ENCODE peak calls at places on chromosome 19, in nine cellular contexts. V is progenitor cell of endocrine pancreas; L is brain microvascular endothelial cell; X is left ventricle myocardium inferior; N is suprapubic skin; Y is dorsolateral prefrontal cortex; J is activated CD8-positive, alpha-beta T cell treated with anti-CD3 and anti-CD28 coated beads for 36 hours; F is H9; Q is AG04450. M is an unnamed sample.

GRCh38 chr19:50753879-50754278 is 16.4 kb upstream of the GPR32 start:
- DNase-seq in V (no peak), X (no peak), Y (no peak), N (no peak), L (no peak), F (no peak), J (no peak), Q (no peak), M (no peak)

GRCh38 chr19:40717325-40717879 is 490 bp downstream of the ITPKC start:
- DNase-seq in Q (no peak), L (peak), F (no peak), J (no peak), V (no peak), N (peak), X (no peak), Y (no peak), M (no peak)

GRCh38 chr19:5354403-5354802 is 13.8 kb upstream of the PTPRS start:
- DNase-seq in F (peak), X (no peak), N (no peak), Y (no peak), Q (no peak), L (peak), J (peak), V (no peak), M (peak)

GRCh38 chr19:30386551-30387143 is 14.5 kb downstream of the ZNF536 start:
- DNase-seq in Q (no peak), L (no peak), X (no peak), V (no peak), N (no peak), Y (no peak), J (no peak), F (no peak), M (peak)

GRCh38 chr19:35533822-35534521 is 716 bp downstream of the GAPDHS start:
- DNase-seq in Q (no peak), J (peak), L (no peak), N (no peak), V (no peak), Y (no peak), X (no peak), F (peak), M (peak)

GRCh38 chr19:40612831-40613668 is 11.9 kb downstream of the LTBP4 start:
- DNase-seq in X (no peak), F (peak), Y (no peak), V (no peak), J (peak), L (peak), Q (no peak), N (peak), M (peak)

GRCh38 chr19:45899253-45899652 is 3.2 kb downstream of the MYPOP start:
- DNase-seq in V (no peak), Q (no peak), Y (no peak), J (no peak), F (no peak), L (no peak), N (no peak), X (no peak), M (no peak)

GRCh38 chr19:30443531-30444252 is 71.5 kb downstream of the ZNF536 start:
- DNase-seq in L (no peak), Q (no peak), Y (no peak), F (no peak), V (no peak), J (no peak), X (no peak), N (no peak), M (no peak)

GRCh38 chr19:6516018-6516658 is 14.0 kb upstream of the TUBB4A start:
- DNase-seq in J (peak), V (peak), Y (peak), N (peak), Q (peak), F (peak), X (peak), L (peak), M (peak)

GRCh38 chr19:47230122-47230920 is 678 bp downstream of the BBC3 start:
- DNase-seq in Y (peak), N (no peak), F (peak), V (peak), J (peak), L (no peak), Q (no peak), X (peak), M (peak)

GRCh38 chr19:1237754-1238372 is at the start of gene CBARP:
- DNase-seq in X (peak), J (peak), Q (no peak), N (no peak), Y (no peak), V (no peak), L (no peak), F (no peak), M (peak)

GRCh38 chr19:50510700-50511068 is 307 bp downstream of the JOSD2 start:
- DNase-seq in V (no peak), L (no peak), Y (no peak), N (no peak), X (no peak), F (no peak), J (no peak), Q (no peak), M (no peak)

GRCh38 chr19:11265785-11266236 is 3.5 kb upstream of the DOCK6 start:
- DNase-seq in Y (no peak), F (no peak), V (no peak), N (no peak), L (no peak), X (no peak), J (no peak), Q (no peak), M (no peak)

GRCh38 chr19:12647490-12648071 is 19.0 kb downstream of the MAN2B1 start:
- DNase-seq in Y (peak), N (no peak), L (peak), X (no peak), F (peak), Q (no peak), J (peak), V (no peak), M (peak)

GRCh38 chr19:53873451-53874383 is 6.0 kb downstream of the MYADM start:
- DNase-seq in Y (no peak), X (no peak), J (no peak), L (no peak), V (no peak), N (no peak), F (no peak), Q (no peak), M (no peak)

GRCh38 chr19:12092065-12092867 is 27.7 kb downstream of the ZNF844 start:
- DNase-seq in X (peak), Q (peak), N (peak), F (peak), L (peak), J (peak), V (peak), Y (peak), M (peak)

GRCh38 chr19:48969276-48970138 is 4.4 kb downstream of the FTL start:
- DNase-seq in V (no peak), J (peak), F (peak), X (no peak), L (no peak), N (no peak), Q (no peak), Y (no peak), M (peak)

GRCh38 chr19:12969292-12969988 is at the start of gene DAND5:
- DNase-seq in Q (no peak), L (no peak), X (peak), F (no peak), V (no peak), N (no peak), Y (no peak), J (no peak), M (no peak)

GRCh38 chr19:4687396-4687795 is 17.3 kb upstream of the MYDGF start:
- DNase-seq in V (no peak), X (no peak), J (no peak), Q (no peak), Y (no peak), L (no peak), N (no peak), F (no peak), M (no peak)

DNA sequence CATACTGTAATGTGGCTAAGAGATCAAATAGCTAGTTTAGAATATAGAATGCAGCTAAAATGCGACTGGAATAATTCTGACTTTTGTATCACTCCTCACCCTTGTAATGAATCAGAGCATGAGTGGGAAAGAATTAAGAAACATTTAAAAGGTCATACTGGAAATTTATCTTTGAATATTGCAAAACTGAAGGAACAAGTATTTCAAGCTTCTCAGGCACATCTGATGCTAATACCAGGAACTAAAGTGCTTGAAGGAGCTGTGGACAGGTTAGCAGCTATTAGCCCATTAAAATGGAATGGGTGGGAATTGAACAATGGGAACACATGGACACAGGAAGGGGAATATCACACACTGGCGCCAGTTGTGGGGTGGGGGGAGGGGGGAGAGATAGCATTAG is 144.2 kb upstream of the ZNF91 start:
- DNase-seq in N (no peak), Q (no peak), V (no peak), J (no peak), L (no peak), X (no peak), Y (no peak), F (no peak), M (no peak)
- TF ChIP-seq CTCF in N (no peak), Q (no peak), V (no peak), J (no peak), L (no peak), X (no peak), Y (no peak), F (no peak), M (no peak)

DNA sequence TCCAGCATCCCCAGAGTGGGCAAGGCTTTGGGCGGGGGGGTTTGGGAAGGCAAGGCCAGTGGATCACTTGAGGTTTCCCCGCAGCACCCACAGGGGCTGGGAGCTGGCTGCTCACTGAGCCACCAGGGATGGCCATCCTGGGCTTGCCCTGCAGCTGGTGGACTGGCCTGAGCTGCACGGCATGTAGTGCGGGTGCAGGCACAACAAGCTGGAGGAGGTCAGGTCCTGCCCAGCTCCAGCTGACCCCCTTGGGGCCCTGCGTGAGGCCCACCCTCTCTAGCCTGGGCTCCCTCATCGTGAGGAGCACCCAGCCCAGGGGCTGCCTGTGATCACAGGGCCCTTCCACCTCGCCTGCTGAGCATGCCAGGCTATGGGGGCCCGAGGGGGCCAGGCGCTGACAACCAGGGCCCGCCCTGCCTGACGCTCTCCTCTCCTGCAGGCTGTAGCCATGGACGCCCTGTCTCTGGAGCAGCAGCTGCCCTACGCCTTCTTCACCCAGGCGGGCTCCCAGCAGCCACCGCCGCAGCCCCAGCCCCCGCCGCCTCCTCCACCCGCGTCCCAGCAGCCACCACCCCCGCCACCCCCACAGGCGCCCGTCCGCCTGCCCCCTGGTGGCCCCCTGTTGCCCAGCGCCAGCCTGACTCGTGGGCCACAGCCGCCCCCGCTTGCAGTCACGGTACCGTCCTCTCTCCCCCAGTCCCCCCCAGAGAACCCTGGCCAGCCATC is 22.9 kb downstream of the COMP start:
- DNase-seq in Y (no peak), V (no peak), J (no peak), N (no peak), F (no peak), X (no peak), L (no peak), Q (no peak), M (peak)
- TF ChIP-seq CTCF in Y (no peak), V (no peak), J (no peak), N (no peak), F (peak), X (no peak), L (peak), Q (no peak), M (peak)

GRCh38 chr19:32336259-32337111 is 8.9 kb upstream of the ZNF507 start:
- DNase-seq in Y (no peak), V (no peak), N (no peak), X (peak), L (peak), J (no peak), F (no peak), Q (no peak), M (no peak)
- TF ChIP-seq CTCF in Y (peak), V (no peak), N (no peak), X (no peak), L (no peak), J (no peak), F (no peak), Q (peak), M (no peak)

DNA sequence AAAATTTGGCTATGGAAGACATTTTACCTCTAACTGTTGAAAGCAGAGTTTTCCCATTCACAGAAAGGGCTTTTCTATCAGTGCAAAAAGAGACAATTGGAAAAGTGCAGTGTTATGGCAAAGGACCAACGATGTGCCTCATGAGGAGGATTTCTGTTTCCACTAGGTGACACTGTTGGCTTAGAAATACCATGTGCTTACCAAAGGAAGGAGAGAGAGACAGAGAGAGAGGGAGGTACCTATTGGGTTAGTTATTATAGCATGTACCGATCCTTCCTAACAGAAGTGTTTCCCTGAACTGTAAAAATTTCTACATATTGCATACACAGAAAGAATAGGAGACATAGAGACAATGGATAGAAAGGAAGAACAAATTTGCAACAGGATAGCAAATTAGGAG is 23.9 kb upstream of the PSG4 start:
- DNase-seq in J (no peak), Y (no peak), N (no peak), L (peak), Q (no peak), F (no peak), X (no peak), V (no peak), M (no peak)
- TF ChIP-seq CTCF in J (no peak), Y (no peak), N (no peak), L (peak), Q (peak), F (no peak), X (peak), V (no peak), M (no peak)

DNA sequence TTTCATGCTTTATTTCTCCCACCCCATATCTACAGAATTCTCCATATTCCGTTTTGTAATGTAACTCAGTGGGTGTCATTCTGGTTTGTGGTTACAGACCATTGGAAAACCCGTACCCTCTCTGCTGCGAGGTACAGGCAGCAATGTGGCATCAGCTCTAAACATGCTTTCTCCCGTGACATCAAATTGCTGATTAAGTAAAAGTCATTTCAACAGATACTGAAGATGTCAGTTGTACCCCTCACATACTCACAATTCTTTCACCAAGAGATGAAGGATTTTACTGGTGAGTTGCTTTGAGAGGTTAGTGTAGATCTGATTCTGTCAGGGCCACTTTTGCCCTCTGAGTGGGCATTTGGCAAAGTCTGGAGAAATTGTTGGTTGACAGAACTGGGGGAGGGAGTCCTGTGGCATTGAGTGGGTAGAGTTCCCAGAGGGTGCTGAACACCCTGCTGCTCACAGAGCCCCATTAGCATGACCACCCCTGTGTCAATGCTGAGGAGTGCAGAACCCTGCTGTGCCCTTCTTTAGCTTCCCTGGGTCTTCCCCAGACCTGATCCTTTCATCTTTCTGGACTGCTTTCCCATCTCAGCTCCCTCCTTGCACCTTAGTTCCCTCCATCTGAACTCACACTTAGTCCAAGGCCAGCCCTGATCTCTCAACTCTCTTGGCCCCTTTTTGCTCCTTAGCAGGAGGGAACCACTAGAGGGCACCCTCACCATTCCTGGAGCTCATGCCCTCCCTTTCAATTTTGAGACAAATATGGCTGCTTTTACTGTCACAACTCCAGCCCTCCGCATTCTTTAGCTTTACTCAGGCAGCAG is 39.9 kb upstream of the CEACAM8 start:
- DNase-seq in V (no peak), N (no peak), F (no peak), X (no peak), L (peak), J (peak), Y (no peak), Q (no peak), M (peak)
- TF ChIP-seq CTCF in V (no peak), N (peak), F (peak), X (peak), L (peak), J (peak), Y (peak), Q (peak), M (peak)

GRCh38 chr19:14089662-14090508 is 666 bp downstream of the SAMD1 start:
- DNase-seq in Y (peak), V (peak), Q (no peak), F (no peak), X (peak), N (no peak), J (peak), L (peak), M (peak)
- TF ChIP-seq CTCF in Y (no peak), V (no peak), Q (no peak), F (peak), X (no peak), N (no peak), J (no peak), L (no peak), M (peak)

M was measured in endodermal cell.